ENCODE peak calls at places on chromosomes 6 and 20, in seven cellular contexts. T is sigmoid colon; N is heart right ventricle; P is right atrium auricular region; D is CD8-positive, alpha-beta T cell; Z is breast epithelium; G is GM23248. Q is an unnamed sample.

GRCh38 chr6:119351005-119351394 is 1.4 kb upstream of the MAN1A1 start:
- DNase-seq in T (no peak), N (no peak), P (no peak), D (no peak), Z (no peak), G (peak; percentile 75), Q (no peak)

GRCh38 chr20:47620808-47621805 is 119.4 kb downstream of the NCOA3 start:
- DNase-seq in T (no peak), N (peak; percentile 23), P (no peak), D (no peak), Z (no peak), G (peak; percentile 82), Q (no peak)

GRCh38 chr6:73045609-73046008 is 179.7 kb downstream of the KHDC1L start:
- DNase-seq in T (no peak), N (no peak), P (no peak), D (no peak), Z (no peak), G (no peak), Q (no peak)

GRCh38 chr6:157841211-157841840 is 18.3 kb downstream of the SNX9 start:
- DNase-seq in T (no peak), N (no peak), P (no peak), D (no peak), Z (no peak), G (peak; percentile 21), Q (no peak)

GRCh38 chr6:163634514-163635171 is 220.1 kb downstream of the QKI start:
- DNase-seq in T (no peak), N (no peak), P (no peak), D (no peak), Z (peak; percentile 29), G (no peak), Q (no peak)

GRCh38 chr6:130600880-130601341 is 226.3 kb upstream of the SMLR1 start:
- DNase-seq in T (no peak), N (no peak), P (no peak), D (no peak), Z (no peak), G (peak; percentile 65), Q (no peak)

GRCh38 chr20:62998449-62998848 is 8.3 kb downstream of the BHLHE23 start:
- DNase-seq in T (no peak), N (no peak), P (no peak), D (no peak), Z (no peak), G (no peak), Q (no peak)

GRCh38 chr6:112717856-112718255 is 370.7 kb downstream of the RFPL4B start:
- DNase-seq in T (no peak), N (no peak), P (no peak), D (no peak), Z (no peak), G (no peak), Q (no peak)

GRCh38 chr6:51855310-51856082 is 231.9 kb downstream of the PKHD1 start:
- DNase-seq in T (no peak), N (no peak), P (no peak), D (no peak), Z (no peak), G (peak; percentile 70), Q (no peak)

GRCh38 chr6:137827411-137827940 is 39.6 kb upstream of the TNFAIP3 start:
- DNase-seq in T (no peak), N (no peak), P (no peak), D (no peak), Z (no peak), G (no peak), Q (no peak)
- H3K4me1 ChIP-seq in T (peaks cover 25% of the 10 kb centered on the region), N (no peaks in the 10 kb centered on the region), P (no peaks in the 10 kb centered on the region), D (peaks cover 43% of the 10 kb centered on the region), Z (no peaks in the 10 kb centered on the region), G (peaks cover 37% of the 10 kb centered on the region), Q (peaks cover 3% of the 10 kb centered on the region)

GRCh38 chr6:36839819-36840379 is 655 bp upstream of the CPNE5 start:
- DNase-seq in T (no peak), N (peak; percentile 62), P (no peak), D (peak; percentile 11), Z (no peak), G (peak; percentile 67), Q (peak; percentile 83)
- H3K27ac ChIP-seq in T (no peak overlapping the region), N (peak overlapping the region; percentile 84), P (peak overlapping the region; percentile 85), D (no peak overlapping the region), Z (no peak overlapping the region), G (no peak overlapping the region), Q (no peak overlapping the region)

GRCh38 chr6:100457251-100457990 is 7.3 kb downstream of the SIM1 start:
- DNase-seq in T (no peak), N (no peak), P (no peak), D (no peak), Z (no peak), G (no peak), Q (no peak)

GRCh38 chr6:100460650-100461204 is 4.0 kb downstream of the SIM1 start:
- DNase-seq in T (no peak), N (no peak), P (no peak), D (no peak), Z (no peak), G (peak; percentile 63), Q (no peak)

GRCh38 chr6:100459291-100459690 is 5.4 kb downstream of the SIM1 start:
- DNase-seq in T (no peak), N (no peak), P (no peak), D (no peak), Z (no peak), G (no peak), Q (no peak)

GRCh38 chr6:100456881-100457220 is 7.9 kb downstream of the SIM1 start:
- DNase-seq in T (no peak), N (no peak), P (no peak), D (no peak), Z (no peak), G (no peak), Q (no peak)

DNA sequence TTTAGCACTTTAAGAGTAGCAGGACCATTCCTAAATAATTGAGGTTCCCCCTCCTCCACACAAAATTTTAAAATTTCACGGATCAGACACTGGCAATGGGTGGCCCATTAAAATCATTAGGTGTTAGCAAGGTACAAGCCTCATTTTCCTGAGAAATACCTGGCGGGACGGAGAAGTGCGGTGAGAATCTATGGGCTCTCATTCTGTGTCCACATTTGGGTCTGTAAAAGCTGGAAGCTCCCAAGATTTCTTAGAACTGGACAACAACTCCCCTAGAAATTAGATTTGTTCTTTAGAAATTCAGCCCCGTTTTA is 5.9 kb downstream of the SIM1 start:
- DNase-seq in T (no peak), N (no peak), P (no peak), D (no peak), Z (no peak), G (no peak), Q (no peak)
- H3K27me3 ChIP-seq in T (peaks cover 84% of the 10 kb centered on the region), N (peaks cover 100% of the 10 kb centered on the region), P (peaks cover 96% of the 10 kb centered on the region), D (peaks cover 68% of the 10 kb centered on the region), Z (peaks cover 100% of the 10 kb centered on the region), G (no peaks in the 10 kb centered on the region), Q (peaks cover 100% of the 10 kb centered on the region)

DNA sequence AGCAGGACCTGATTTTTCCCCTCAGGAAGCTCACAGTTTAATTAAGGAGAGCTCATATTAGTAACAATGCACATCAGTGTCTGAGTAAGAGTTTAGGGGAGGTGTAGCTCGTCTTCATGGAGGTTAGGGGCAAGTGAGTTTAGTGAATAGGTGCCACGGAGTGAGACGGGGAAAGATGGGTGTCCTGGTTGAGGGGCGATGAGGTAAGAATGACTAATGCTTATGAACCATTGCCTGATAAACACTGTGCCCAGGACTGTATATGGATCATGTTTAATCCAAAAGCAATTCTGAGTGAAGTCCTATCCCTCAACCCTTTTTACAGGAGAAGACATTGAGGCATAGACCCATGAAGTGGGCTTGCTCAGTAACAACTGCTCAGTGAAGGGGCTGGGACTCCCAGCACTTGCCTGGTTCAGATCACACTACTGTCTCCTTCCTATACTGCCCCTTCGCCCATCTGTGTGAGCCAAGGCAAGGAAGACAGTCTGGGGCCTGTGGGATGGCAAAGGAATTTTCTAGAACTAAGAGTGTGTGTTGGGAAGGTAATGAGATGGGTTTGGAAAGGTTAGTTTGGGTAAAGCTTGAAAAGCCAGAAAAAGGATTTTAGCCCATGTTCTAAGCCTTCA is 213.2 kb upstream of the AGPAT4 start:
- DNase-seq in T (no peak), N (no peak), P (no peak), D (no peak), Z (no peak), G (peak; percentile 37), Q (no peak)
- H3K4me1 ChIP-seq in T (no peaks in the 10 kb centered on the region), N (no peaks in the 10 kb centered on the region), P (no peaks in the 10 kb centered on the region), D (no peaks in the 10 kb centered on the region), Z (no peaks in the 10 kb centered on the region), G (peaks cover 18% of the 10 kb centered on the region), Q (no peaks in the 10 kb centered on the region)

GRCh38 chr20:15496501-15497039 is 1076.7 kb downstream of the KIF16B start:
- DNase-seq in T (no peak), N (no peak), P (no peak), D (no peak), Z (no peak), G (no peak), Q (no peak)
- H3K27ac ChIP-seq in T (no peak overlapping the region), N (no peak overlapping the region), P (no peak overlapping the region), D (no peak overlapping the region), Z (no peak overlapping the region), G (no peak overlapping the region), Q (no peak overlapping the region)

DNA sequence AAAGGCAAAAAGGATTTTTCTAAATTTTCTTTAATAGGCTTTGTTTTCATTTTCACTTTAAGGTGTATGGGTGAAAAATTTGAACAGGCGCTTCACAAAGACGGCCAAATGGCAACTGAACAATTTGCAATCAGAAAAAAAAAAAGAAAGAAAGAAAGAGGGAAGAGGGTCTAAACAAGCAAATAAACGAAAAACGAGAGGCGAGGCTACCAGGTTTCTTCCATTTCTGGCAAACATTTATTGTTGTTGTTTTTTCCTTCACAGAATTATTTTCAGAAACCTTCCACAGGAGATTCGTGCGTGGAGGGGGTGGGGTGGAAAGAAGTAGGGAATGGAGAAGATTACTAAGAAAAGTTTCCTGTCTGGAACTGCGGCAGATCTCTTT is 24.3 kb downstream of the POM121L2 start:
- DNase-seq in T (no peak), N (no peak), P (no peak), D (no peak), Z (no peak), G (no peak), Q (no peak)
- H3K27me3 ChIP-seq in T (peaks cover 39% of the 10 kb centered on the region), N (peaks cover 98% of the 10 kb centered on the region), P (peaks cover 36% of the 10 kb centered on the region), D (peaks cover 64% of the 10 kb centered on the region), Z (peaks cover 98% of the 10 kb centered on the region), G (peaks cover 89% of the 10 kb centered on the region), Q (peaks cover 95% of the 10 kb centered on the region)

DNA sequence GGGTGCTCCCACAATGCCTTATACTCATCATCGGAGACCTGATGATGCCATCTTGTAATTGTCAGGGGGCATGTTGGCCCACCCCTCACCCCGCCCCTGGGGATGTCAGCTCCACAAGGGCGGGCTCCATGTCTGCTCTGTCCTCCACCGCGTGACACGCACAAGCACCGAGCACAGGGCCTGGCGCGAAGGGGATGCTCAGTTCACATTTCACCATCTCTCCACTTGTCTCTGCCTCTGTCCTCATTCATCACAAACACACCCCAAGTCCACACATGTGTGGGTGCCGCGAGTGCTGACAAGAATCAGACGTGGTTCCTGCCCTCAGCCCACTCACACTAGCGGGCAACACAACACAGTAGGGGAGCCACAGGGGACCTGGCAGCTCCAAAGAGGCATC is 151.2 kb upstream of the PTPN1 start:
- DNase-seq in T (peak; percentile 53), N (no peak), P (no peak), D (no peak), Z (no peak), G (no peak), Q (no peak)
- H3K4me1 ChIP-seq in T (no peaks in the 10 kb centered on the region), N (no peaks in the 10 kb centered on the region), P (no peaks in the 10 kb centered on the region), D (no peaks in the 10 kb centered on the region), Z (no peaks in the 10 kb centered on the region), G (no peaks in the 10 kb centered on the region), Q (peaks cover 7% of the 10 kb centered on the region)

Q was measured in left lung.